ENCODE peak calls at places on chromosomes 13 and 19, in five cellular contexts. U, T, Y, Q and W are unnamed samples.

GRCh38 chr13:90938848-90939247 is 408.6 kb upstream of the MIR17HG start:
- DNase-seq in Q (no peak), Y (no peak), U (no peak), T (no peak), W (no peak)

GRCh38 chr13:42758515-42758914 is 22.9 kb upstream of the FAM216B start:
- DNase-seq in T (no peak), U (no peak), Q (no peak), Y (no peak), W (no peak)

GRCh38 chr19:591099-591958 is 1.6 kb downstream of the HCN2 start:
- DNase-seq in U (no peak), T (no peak), Q (no peak), Y (no peak), W (no peak)

GRCh38 chr19:39160523-39160861 is 34.9 kb downstream of the PAK4 start:
- DNase-seq in T (no peak), U (no peak), Y (no peak), Q (no peak), W (no peak)

GRCh38 chr19:4183967-4184717 is 1.7 kb downstream of the ANKRD24 start:
- DNase-seq in T (no peak), Q (no peak), U (no peak), Y (no peak), W (no peak)

GRCh38 chr13:85497652-85498051 is 301.6 kb downstream of the SLITRK6 start:
- DNase-seq in Q (no peak), T (no peak), U (no peak), Y (no peak), W (no peak)

GRCh38 chr19:3372413-3372812 is 6.0 kb downstream of the NFIC start:
- DNase-seq in U (no peak), Q (no peak), Y (no peak), T (no peak), W (no peak)

GRCh38 chr13:20219585-20219984 is 12.5 kb downstream of the GJB6 start:
- DNase-seq in Y (no peak), T (no peak), U (peak; percentile 19), Q (no peak), W (no peak)

GRCh38 chr13:109497917-109498316 is 288.5 kb downstream of the IRS2 start:
- DNase-seq in T (no peak), Q (no peak), Y (no peak), U (no peak), W (no peak)